ENCODE peak calls at places on chromosomes 1 and 21, in seven cellular contexts. P, H, D, L, W, R and F are unnamed samples.

GRCh38 chr1:27076803-27077202 is 64.2 kb upstream of the TENT5B start:
- DNase-seq in P (no peak), H (no peak), D (no peak), L (no peak), W (no peak), R (no peak), F (no peak)

GRCh38 chr1:85465791-85466134 is 804 bp upstream of the DDAH1 start:
- DNase-seq in P (no peak), H (no peak), D (no peak), L (no peak), W (no peak), R (no peak), F (no peak)

GRCh38 chr1:67749844-67750689 is 65.1 kb downstream of the GADD45A start:
- DNase-seq in P (peak), H (peak), D (peak), L (peak), W (peak), R (no peak), F (peak)

GRCh38 chr1:223308141-223308540 is 55.8 kb downstream of the SUSD4 start:
- DNase-seq in P (no peak), H (no peak), D (no peak), L (no peak), W (no peak), R (no peak), F (no peak)

GRCh38 chr1:30887485-30888315 is 20.9 kb downstream of the SDC3 start:
- DNase-seq in P (no peak), H (peak), D (peak), L (peak), W (peak), R (no peak), F (no peak)

GRCh38 chr21:44868707-44869106 is 4.8 kb downstream of the PTTG1IP start:
- DNase-seq in P (no peak), H (no peak), D (no peak), L (no peak), W (no peak), R (no peak), F (no peak)

GRCh38 chr1:67716800-67717199 is 31.8 kb downstream of the GADD45A start:
- DNase-seq in P (peak), H (peak), D (no peak), L (peak), W (no peak), R (no peak), F (no peak)

GRCh38 chr1:10782491-10783244 is 13.8 kb downstream of the CASZ1 start:
- DNase-seq in P (no peak), H (no peak), D (no peak), L (no peak), W (no peak), R (no peak), F (no peak)

GRCh38 chr1:201228011-201228983 is 37.7 kb downstream of the IGFN1 start:
- DNase-seq in P (no peak), H (no peak), D (no peak), L (no peak), W (no peak), R (no peak), F (no peak)

GRCh38 chr21:38438476-38438893 is 59.8 kb downstream of the ERG start:
- DNase-seq in P (no peak), H (no peak), D (peak), L (peak), W (peak), R (no peak), F (peak)

GRCh38 chr1:27970401-27970800 is 10.6 kb downstream of the XKR8 start:
- DNase-seq in P (no peak), H (no peak), D (peak), L (peak), W (peak), R (no peak), F (peak)

GRCh38 chr1:98661544-98662353 is at the start of gene SNX7:
- DNase-seq in P (peak), H (peak), D (no peak), L (peak), W (peak), R (peak), F (peak)

GRCh38 chr1:117466761-117467160 is 99.5 kb downstream of the MAN1A2 start:
- DNase-seq in P (peak), H (peak), D (no peak), L (no peak), W (no peak), R (no peak), F (no peak)

GRCh38 chr1:153515504-153516394 is 20.0 kb downstream of the S100A6 start:
- DNase-seq in P (peak), H (peak), D (no peak), L (no peak), W (no peak), R (no peak), F (no peak)

GRCh38 chr21:32819702-32820101 is 48.1 kb upstream of the PAXBP1 start:
- DNase-seq in P (no peak), H (peak), D (peak), L (peak), W (peak), R (no peak), F (peak)

GRCh38 chr1:35255276-35255675 is 13.2 kb upstream of the ZMYM4 start:
- DNase-seq in P (no peak), H (no peak), D (no peak), L (no peak), W (no peak), R (no peak), F (no peak)

GRCh38 chr21:45006536-45007079 is 66.8 kb downstream of the SLX9 start:
- DNase-seq in P (no peak), H (no peak), D (no peak), L (no peak), W (no peak), R (no peak), F (no peak)

GRCh38 chr1:44016081-44016874 is 15.0 kb downstream of the SLC6A9 start:
- DNase-seq in P (no peak), H (no peak), D (no peak), L (no peak), W (no peak), R (no peak), F (no peak)

GRCh38 chr21:45630876-45631275 is 12.6 kb upstream of the PCBP3 start:
- DNase-seq in P (no peak), H (no peak), D (no peak), L (no peak), W (no peak), R (no peak), F (no peak)

DNA sequence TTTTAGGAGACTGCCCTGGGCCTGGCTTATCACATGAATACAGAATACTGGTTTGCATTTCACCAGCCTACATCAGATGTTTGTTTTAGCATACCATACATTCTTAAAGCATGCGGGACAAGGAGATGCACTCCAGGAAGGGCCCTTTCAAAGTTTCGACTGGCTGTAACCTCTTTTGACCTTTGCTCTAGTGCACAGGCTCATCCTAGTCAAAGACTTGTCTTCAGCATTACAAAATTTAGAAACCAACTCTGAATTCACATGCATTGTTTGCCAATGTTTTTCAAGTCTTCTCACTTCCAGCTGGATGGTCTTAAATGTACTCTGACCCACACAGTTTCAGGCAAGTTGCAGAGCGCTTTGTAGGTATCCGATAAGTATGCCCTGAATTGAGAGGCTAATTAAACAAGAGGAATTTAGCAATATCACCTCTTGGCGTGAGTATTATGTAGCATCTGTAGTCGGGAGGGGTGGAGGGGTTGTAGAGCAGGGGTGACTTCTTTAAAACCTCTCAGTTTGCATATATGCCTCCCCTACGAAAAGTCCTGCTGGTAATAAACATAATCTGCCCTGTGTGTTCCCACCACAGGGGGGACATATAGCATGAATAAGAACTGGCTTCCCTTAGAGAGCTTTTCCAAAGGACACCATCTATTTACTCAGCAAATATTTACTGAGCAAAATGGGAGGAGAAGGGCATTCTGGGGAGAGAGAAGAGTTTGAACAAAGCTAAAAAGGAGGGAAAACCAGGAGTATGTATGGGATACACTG is 24.4 kb upstream of the AHCYL1 start:
- DNase-seq in P (peak), H (peak), D (peak), L (no peak), W (peak), R (no peak), F (no peak)
- TF ChIP-seq CTCF in P (no peak), H (no peak), D (no peak), L (no peak), W (peak), R (peak), F (peak)

GRCh38 chr1:202597090-202597761 is 113.0 kb downstream of the SYT2 start:
- DNase-seq in P (no peak), H (no peak), D (no peak), L (no peak), W (no peak), R (no peak), F (no peak)

GRCh38 chr1:202600432-202601041 is 109.7 kb downstream of the SYT2 start:
- DNase-seq in P (no peak), H (no peak), D (no peak), L (no peak), W (no peak), R (no peak), F (no peak)

GRCh38 chr1:202599669-202600431 is 110.4 kb downstream of the SYT2 start:
- DNase-seq in P (peak), H (peak), D (peak), L (peak), W (peak), R (peak), F (peak)

GRCh38 chr1:202593845-202594244 is 116.4 kb downstream of the SYT2 start:
- DNase-seq in P (peak), H (peak), D (no peak), L (no peak), W (no peak), R (no peak), F (no peak)

DNA sequence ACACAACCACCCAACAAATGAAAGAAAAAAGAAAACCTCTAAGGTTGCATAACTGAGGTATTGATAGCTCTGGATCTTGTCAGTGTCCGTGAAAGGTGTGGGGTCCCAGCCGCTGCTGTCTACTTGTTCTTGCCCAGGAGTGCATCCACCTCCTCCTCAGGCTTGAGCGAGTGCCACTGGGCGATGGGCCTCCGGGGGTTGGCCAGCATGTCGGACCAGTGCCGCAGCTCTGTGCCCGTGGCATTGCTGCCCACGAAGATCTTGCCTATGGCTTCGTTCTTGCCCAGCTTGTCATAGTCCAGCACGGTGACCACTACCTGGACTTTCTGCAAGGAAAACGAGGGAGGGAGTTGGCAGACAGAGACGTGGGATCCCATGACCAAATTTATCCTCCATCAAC is 113.6 kb downstream of the SYT2 start:
- DNase-seq in P (no peak), H (no peak), D (no peak), L (no peak), W (no peak), R (no peak), F (no peak)
- H3K4me3 ChIP-seq in P (no peak), H (no peak), D (no peak), L (no peak), W (no peak), R (no peak), F (no peak)

GRCh38 chr1:5506634-5507033 is 485.6 kb downstream of the NPHP4 start:
- DNase-seq in P (no peak), H (no peak), D (no peak), L (no peak), W (no peak), R (no peak), F (no peak)
- TF ChIP-seq CTCF in P (no peak), H (no peak), D (no peak), L (no peak), W (no peak), R (no peak), F (no peak)

DNA sequence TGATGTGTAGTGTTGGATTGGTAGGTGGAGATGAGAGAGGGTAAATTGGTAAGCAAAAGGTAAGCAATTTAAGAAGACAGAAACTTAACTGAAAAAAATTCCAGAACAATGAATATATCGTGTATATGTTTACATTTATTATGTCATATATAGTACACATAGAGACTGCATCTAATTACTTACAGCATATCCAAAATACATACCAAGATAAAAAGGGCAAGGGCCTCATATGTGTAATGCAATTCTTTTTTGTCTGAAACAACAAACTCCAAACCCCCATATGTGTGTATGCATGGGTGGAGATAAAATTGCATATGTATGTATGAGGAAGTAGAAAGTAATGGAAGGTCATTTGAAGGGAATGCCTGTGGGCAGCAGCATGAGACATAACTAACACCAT is 4.2 kb downstream of the KRTAP20-3 start:
- DNase-seq in P (no peak), H (no peak), D (no peak), L (no peak), W (no peak), R (no peak), F (no peak)
- H3K4me3 ChIP-seq in P (no peak), H (no peak), D (no peak), L (no peak), W (no peak), R (no peak), F (no peak)

GRCh38 chr1:209850342-209850979 is 22.7 kb downstream of the UTP25 start:
- DNase-seq in P (peak), H (peak), D (no peak), L (peak), W (no peak), R (peak), F (no peak)
- TF ChIP-seq CTCF in P (peak), H (peak), D (peak), L (peak), W (peak), R (peak), F (peak)

DNA sequence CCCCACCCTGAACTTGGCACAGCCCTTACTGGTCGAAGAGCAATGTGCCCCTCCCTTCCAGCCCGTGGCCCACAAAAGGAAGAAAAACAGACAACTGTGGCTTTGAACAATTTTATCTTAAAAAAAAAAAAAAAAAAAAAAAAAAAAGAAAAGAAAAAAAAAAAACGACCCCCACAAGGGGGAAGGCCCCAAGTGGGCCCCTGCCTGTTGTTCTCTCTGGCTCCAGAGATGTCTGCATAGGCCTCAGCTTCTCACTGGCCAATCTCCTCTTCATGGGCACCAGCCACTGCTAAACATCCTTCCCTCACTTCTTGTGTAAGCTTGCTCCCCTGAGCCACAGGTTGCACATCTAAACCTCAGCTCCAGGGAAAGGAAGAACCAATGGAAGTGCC is 386 bp upstream of the TSTD1 start:
- DNase-seq in P (no peak), H (no peak), D (no peak), L (no peak), W (no peak), R (no peak), F (no peak)
- H3K4me3 ChIP-seq in P (peak), H (peak), D (no peak), L (peak), W (no peak), R (no peak), F (no peak)

GRCh38 chr21:42303443-42303842 is 11.8 kb downstream of the TFF3 start:
- DNase-seq in P (no peak), H (no peak), D (no peak), L (no peak), W (no peak), R (no peak), F (no peak)
- TF ChIP-seq CTCF in P (no peak), H (no peak), D (no peak), L (no peak), W (no peak), R (no peak), F (no peak)

GRCh38 chr1:58762806-58763205 is 21.0 kb downstream of the JUN start:
- DNase-seq in P (peak), H (peak), D (no peak), L (no peak), W (no peak), R (no peak), F (no peak)
- H3K4me3 ChIP-seq in P (no peak), H (no peak), D (no peak), L (no peak), W (no peak), R (no peak), F (no peak)